ENCODE peak calls at places on chromosomes 12 and 14, in nine cellular contexts. One of them, this sample, is unnamed.

GRCh38 chr12:21606175-21606574 is 1.5 kb upstream of the GYS2 start:
- DNase-seq in NCI-H2171: no peak
- DNase-seq in foreskin keratinocyte: no peak
- DNase-seq in T-helper 17 cell: no peak
- DNase-seq in CD4-positive, alpha-beta T cell: no peak
- DNase-seq in RPMI7951: no peak
- DNase-seq in T-cell: no peak
- DNase-seq in substantia nigra: no peak
- DNase-seq in iPS DF 19.7: no peak
- DNase-seq in this sample: no peak

GRCh38 chr14:105268736-105269354 is 20.5 kb downstream of the BTBD6 start:
- DNase-seq in NCI-H2171: no peak
- DNase-seq in foreskin keratinocyte: no peak
- DNase-seq in T-helper 17 cell: no peak
- DNase-seq in CD4-positive, alpha-beta T cell: no peak
- DNase-seq in RPMI7951: no peak
- DNase-seq in T-cell: no peak
- DNase-seq in substantia nigra: no peak
- DNase-seq in iPS DF 19.7: no peak
- DNase-seq in this sample: no peak

GRCh38 chr12:68891141-68891540 is 41.8 kb downstream of the CPM start:
- DNase-seq in NCI-H2171: no peak
- DNase-seq in foreskin keratinocyte: no peak
- DNase-seq in T-helper 17 cell: no peak
- DNase-seq in CD4-positive, alpha-beta T cell: no peak
- DNase-seq in RPMI7951: no peak
- DNase-seq in T-cell: no peak
- DNase-seq in substantia nigra: no peak
- DNase-seq in iPS DF 19.7: no peak
- DNase-seq in this sample: no peak

GRCh38 chr12:42589465-42590323 is at the start of gene PRICKLE1:
- DNase-seq in NCI-H2171: peak; percentile 62
- DNase-seq in foreskin keratinocyte: no peak
- DNase-seq in T-helper 17 cell: peak; percentile 4
- DNase-seq in CD4-positive, alpha-beta T cell: no peak
- DNase-seq in RPMI7951: peak; percentile 58
- DNase-seq in T-cell: no peak
- DNase-seq in substantia nigra: no peak
- DNase-seq in iPS DF 19.7: no peak
- DNase-seq in this sample: no peak

GRCh38 chr12:49032679-49033447 is 14.3 kb upstream of the PRKAG1 start:
- DNase-seq in NCI-H2171: no peak
- DNase-seq in foreskin keratinocyte: no peak
- DNase-seq in T-helper 17 cell: no peak
- DNase-seq in CD4-positive, alpha-beta T cell: no peak
- DNase-seq in RPMI7951: no peak
- DNase-seq in T-cell: no peak
- DNase-seq in substantia nigra: no peak
- DNase-seq in iPS DF 19.7: no peak
- DNase-seq in this sample: no peak

GRCh38 chr14:65290830-65291229 is 121.7 kb upstream of the FUT8 start:
- DNase-seq in NCI-H2171: no peak
- DNase-seq in foreskin keratinocyte: peak; percentile 93
- DNase-seq in T-helper 17 cell: no peak
- DNase-seq in CD4-positive, alpha-beta T cell: no peak
- DNase-seq in RPMI7951: peak; percentile 90
- DNase-seq in T-cell: no peak
- DNase-seq in substantia nigra: no peak
- DNase-seq in iPS DF 19.7: no peak
- DNase-seq in this sample: peak; percentile 95

GRCh38 chr12:95322335-95322734 is 104.7 kb downstream of the VEZT start:
- DNase-seq in NCI-H2171: no peak
- DNase-seq in foreskin keratinocyte: no peak
- DNase-seq in T-helper 17 cell: no peak
- DNase-seq in CD4-positive, alpha-beta T cell: no peak
- DNase-seq in RPMI7951: peak; percentile 39
- DNase-seq in T-cell: no peak
- DNase-seq in substantia nigra: no peak
- DNase-seq in iPS DF 19.7: no peak
- DNase-seq in this sample: peak; percentile 70

GRCh38 chr12:29242921-29243431 is 93.9 kb downstream of the FAR2 start:
- DNase-seq in NCI-H2171: no peak
- DNase-seq in foreskin keratinocyte: no peak
- DNase-seq in T-helper 17 cell: no peak
- DNase-seq in CD4-positive, alpha-beta T cell: no peak
- DNase-seq in RPMI7951: no peak
- DNase-seq in T-cell: no peak
- DNase-seq in substantia nigra: no peak
- DNase-seq in iPS DF 19.7: no peak
- DNase-seq in this sample: no peak

GRCh38 chr14:81464253-81465001 is 64.3 kb upstream of the STON2 start:
- DNase-seq in NCI-H2171: peak; percentile 44
- DNase-seq in foreskin keratinocyte: no peak
- DNase-seq in T-helper 17 cell: peak; percentile 52
- DNase-seq in CD4-positive, alpha-beta T cell: peak; percentile 49
- DNase-seq in RPMI7951: peak; percentile 51
- DNase-seq in T-cell: peak; percentile 24
- DNase-seq in substantia nigra: no peak
- DNase-seq in iPS DF 19.7: no peak
- DNase-seq in this sample: peak; percentile 50

GRCh38 chr14:22251090-22251489 is 337.9 kb downstream of the DAD1 start:
- DNase-seq in NCI-H2171: no peak
- DNase-seq in foreskin keratinocyte: no peak
- DNase-seq in T-helper 17 cell: no peak
- DNase-seq in CD4-positive, alpha-beta T cell: no peak
- DNase-seq in RPMI7951: no peak
- DNase-seq in T-cell: no peak
- DNase-seq in substantia nigra: no peak
- DNase-seq in iPS DF 19.7: no peak
- DNase-seq in this sample: no peak

GRCh38 chr14:32846821-32847220 is 91.9 kb upstream of the NPAS3 start:
- DNase-seq in NCI-H2171: no peak
- DNase-seq in foreskin keratinocyte: no peak
- DNase-seq in T-helper 17 cell: no peak
- DNase-seq in CD4-positive, alpha-beta T cell: no peak
- DNase-seq in RPMI7951: no peak
- DNase-seq in T-cell: no peak
- DNase-seq in substantia nigra: no peak
- DNase-seq in iPS DF 19.7: no peak
- DNase-seq in this sample: no peak

GRCh38 chr12:109714141-109714912 is 702 bp downstream of the FAM222A start:
- DNase-seq in NCI-H2171: peak; percentile 34
- DNase-seq in foreskin keratinocyte: no peak
- DNase-seq in T-helper 17 cell: peak; percentile 28
- DNase-seq in CD4-positive, alpha-beta T cell: peak; percentile 52
- DNase-seq in RPMI7951: peak; percentile 27
- DNase-seq in T-cell: peak; percentile 38
- DNase-seq in substantia nigra: peak; percentile 17
- DNase-seq in iPS DF 19.7: no peak
- DNase-seq in this sample: peak; percentile 47

GRCh38 chr14:75607044-75607443 is 28.6 kb downstream of the FLVCR2 start:
- DNase-seq in NCI-H2171: no peak
- DNase-seq in foreskin keratinocyte: no peak
- DNase-seq in T-helper 17 cell: no peak
- DNase-seq in CD4-positive, alpha-beta T cell: no peak
- DNase-seq in RPMI7951: no peak
- DNase-seq in T-cell: no peak
- DNase-seq in substantia nigra: no peak
- DNase-seq in iPS DF 19.7: no peak
- DNase-seq in this sample: no peak

GRCh38 chr14:92280554-92281262 is 42.3 kb upstream of the SLC24A4 start:
- DNase-seq in NCI-H2171: no peak
- DNase-seq in foreskin keratinocyte: no peak
- DNase-seq in T-helper 17 cell: no peak
- DNase-seq in CD4-positive, alpha-beta T cell: no peak
- DNase-seq in RPMI7951: no peak
- DNase-seq in T-cell: no peak
- DNase-seq in substantia nigra: no peak
- DNase-seq in iPS DF 19.7: no peak
- DNase-seq in this sample: no peak

GRCh38 chr12:49231881-49232650 is 32.8 kb upstream of the TUBA1C start:
- DNase-seq in NCI-H2171: peak; percentile 37
- DNase-seq in foreskin keratinocyte: no peak
- DNase-seq in T-helper 17 cell: no peak
- DNase-seq in CD4-positive, alpha-beta T cell: no peak
- DNase-seq in RPMI7951: peak; percentile 15
- DNase-seq in T-cell: no peak
- DNase-seq in substantia nigra: no peak
- DNase-seq in iPS DF 19.7: no peak
- DNase-seq in this sample: no peak

GRCh38 chr12:75792687-75793086 is 238.9 kb downstream of the PHLDA1 start:
- DNase-seq in NCI-H2171: no peak
- DNase-seq in foreskin keratinocyte: no peak
- DNase-seq in T-helper 17 cell: no peak
- DNase-seq in CD4-positive, alpha-beta T cell: no peak
- DNase-seq in RPMI7951: no peak
- DNase-seq in T-cell: no peak
- DNase-seq in substantia nigra: no peak
- DNase-seq in iPS DF 19.7: no peak
- DNase-seq in this sample: no peak